ENCODE peak calls at places on chromosomes 13 and 19, in five cellular contexts. H is left ventricle myocardium inferior, C is astrocyte, L is IMR-90, Y is heart left ventricle. X is an unnamed sample.

GRCh38 chr19:48501961-48502719 is 9.5 kb downstream of the LMTK3 start:
- DNase-seq in H (no peak), C (no peak), L (no peak), Y (no peak), X (peak)

GRCh38 chr19:37506387-37507166 is at the start of gene ZNF793:
- DNase-seq in H (peak), C (peak), L (peak), Y (peak), X (peak)

GRCh38 chr13:30978981-30979956 is 46.8 kb downstream of the TEX26 start:
- DNase-seq in H (no peak), C (no peak), L (no peak), Y (no peak), X (no peak)

GRCh38 chr19:33032218-33032781 is 32.4 kb downstream of the RHPN2 start:
- DNase-seq in H (no peak), C (no peak), L (no peak), Y (no peak), X (no peak)

GRCh38 chr19:55113570-55114039 is 3.8 kb downstream of the PPP1R12C start:
- DNase-seq in H (peak), C (peak), L (peak), Y (peak), X (peak)

GRCh38 chr13:60009300-60010248 is 154.2 kb downstream of the DIAPH3 start:
- DNase-seq in H (no peak), C (no peak), L (no peak), Y (no peak), X (no peak)

GRCh38 chr13:90299238-90299637 is 1048.2 kb upstream of the MIR17HG start:
- DNase-seq in H (no peak), C (no peak), L (no peak), Y (no peak), X (no peak)

GRCh38 chr13:79456051-79456450 is 24.9 kb upstream of the NDFIP2 start:
- DNase-seq in H (no peak), C (no peak), L (no peak), Y (no peak), X (no peak)

GRCh38 chr13:77784531-77784930 is 87.0 kb downstream of the SLAIN1 start:
- DNase-seq in H (no peak), C (no peak), L (no peak), Y (no peak), X (no peak)

GRCh38 chr13:85970727-85971126 is 171.5 kb upstream of the SLITRK6 start:
- DNase-seq in H (no peak), C (no peak), L (no peak), Y (no peak), X (no peak)

GRCh38 chr19:861756-862528 is 2.5 kb downstream of the CFD start:
- DNase-seq in H (no peak), C (no peak), L (no peak), Y (peak), X (no peak)

GRCh38 chr13:30165791-30166190 is 141.6 kb downstream of the KATNAL1 start:
- DNase-seq in H (no peak), C (peak), L (no peak), Y (no peak), X (peak)

GRCh38 chr19:1189419-1189818 is 15.4 kb upstream of the SBNO2 start:
- DNase-seq in H (no peak), C (no peak), L (peak), Y (no peak), X (no peak)

GRCh38 chr19:34120846-34121639 is 51.3 kb upstream of the LSM14A start:
- DNase-seq in H (no peak), C (peak), L (peak), Y (no peak), X (no peak)

GRCh38 chr19:3055741-3056453 is 6.4 kb downstream of the TLE5 start:
- DNase-seq in H (no peak), C (no peak), L (no peak), Y (no peak), X (no peak)

GRCh38 chr13:108858676-108859075 is 229.3 kb downstream of the MYO16 start:
- DNase-seq in H (no peak), C (no peak), L (no peak), Y (no peak), X (no peak)

GRCh38 chr19:37778613-37779138 is 710 bp downstream of the ZNF573 start:
- DNase-seq in H (no peak), C (peak), L (peak), Y (no peak), X (no peak)

GRCh38 chr13:111897178-111897845 is 169.6 kb upstream of the SOX1 start:
- DNase-seq in H (no peak), C (no peak), L (no peak), Y (no peak), X (no peak)

GRCh38 chr13:73110814-73111213 is 52.0 kb downstream of the KLF5 start:
- DNase-seq in H (no peak), C (no peak), L (no peak), Y (no peak), X (no peak)

GRCh38 chr19:13057744-13058143 is 44.9 kb downstream of the LYL1 start:
- DNase-seq in H (no peak), C (no peak), L (peak), Y (no peak), X (no peak)

GRCh38 chr13:41492432-41493267 is 35.3 kb downstream of the RGCC start:
- DNase-seq in H (no peak), C (no peak), L (no peak), Y (no peak), X (no peak)

GRCh38 chr13:61255035-61255796 is 160.4 kb downstream of the PCDH20 start:
- DNase-seq in H (no peak), C (no peak), L (no peak), Y (no peak), X (no peak)

GRCh38 chr13:110405597-110406450 is 98.7 kb downstream of the COL4A2 start:
- DNase-seq in H (no peak), C (peak), L (peak), Y (no peak), X (no peak)

GRCh38 chr13:110965038-110965754 is 50.3 kb upstream of the ANKRD10 start:
- DNase-seq in H (no peak), C (peak), L (peak), Y (no peak), X (no peak)

DNA sequence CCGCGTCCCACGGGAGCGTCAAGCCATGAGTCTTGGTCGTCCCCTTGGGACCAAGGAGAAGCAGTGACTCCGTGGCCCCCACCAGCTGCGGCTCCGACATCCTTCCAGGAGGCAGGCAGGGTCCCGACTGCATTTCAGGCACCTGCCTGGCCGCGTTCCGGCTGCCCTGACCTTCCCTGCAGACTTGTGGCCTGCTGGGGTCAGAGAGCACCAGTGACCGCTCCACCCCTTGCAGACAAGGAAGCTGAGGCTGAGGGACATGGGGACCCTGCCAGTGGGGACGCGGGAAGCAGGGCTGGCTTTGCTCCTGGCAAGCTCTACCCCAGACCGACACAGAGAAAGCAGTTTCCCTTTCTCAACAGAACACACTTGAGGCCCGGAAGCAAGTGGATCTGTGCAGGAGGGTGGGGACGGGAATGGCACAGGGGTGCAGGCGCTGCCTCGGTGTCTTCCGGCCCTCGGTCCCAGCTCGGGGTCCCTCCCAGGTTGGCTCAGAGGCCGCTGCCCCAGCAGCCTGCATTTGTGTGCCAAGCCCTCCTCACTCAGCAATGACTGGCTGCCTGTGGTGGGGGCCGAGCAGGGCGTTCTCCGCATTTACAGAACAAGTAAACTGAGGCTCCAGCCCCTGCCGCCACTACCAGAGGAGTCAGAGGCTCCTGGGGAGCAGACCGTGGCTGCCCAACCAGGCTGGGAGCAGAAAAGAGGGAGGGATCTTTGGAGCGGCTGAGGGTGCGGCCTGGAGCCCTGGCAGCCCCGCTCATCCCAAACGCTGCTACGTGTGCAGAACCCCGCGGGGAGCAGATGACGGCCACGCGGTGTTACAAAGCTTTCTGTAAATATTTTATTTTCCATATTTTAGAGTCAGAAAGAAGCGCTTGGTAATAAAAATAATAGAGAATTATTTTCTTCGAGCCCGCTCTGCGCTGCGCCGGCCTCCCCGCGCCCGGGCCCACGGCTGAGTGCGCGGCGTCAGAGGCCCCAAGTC is 43.9 kb downstream of the GAS6 start:
- DNase-seq in H (no peak), C (no peak), L (no peak), Y (peak), X (no peak)
- H3K27ac ChIP-seq in H (peak), C (peak), L (peak), Y (peak), X (peak)

DNA sequence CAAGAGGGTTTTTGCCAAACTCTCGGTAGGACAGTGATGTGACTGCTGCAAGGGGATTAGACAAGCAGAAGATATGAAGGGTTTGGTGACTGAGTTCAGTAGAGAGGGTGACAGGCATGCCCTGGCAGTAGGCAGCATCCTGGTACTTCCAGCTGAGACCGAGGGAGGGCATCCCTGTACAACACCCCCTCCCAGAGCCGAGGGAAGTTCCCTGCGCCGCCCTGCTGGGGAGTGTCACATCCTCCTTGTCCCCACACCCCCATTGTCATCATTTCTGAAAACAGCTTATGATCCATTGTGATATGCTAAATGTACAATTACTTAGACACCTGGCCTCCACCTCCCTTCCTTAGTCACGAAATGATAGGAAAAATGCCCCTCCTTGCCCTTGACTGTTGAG is 14.6 kb downstream of the ZNF544 start:
- DNase-seq in H (no peak), C (no peak), L (no peak), Y (no peak), X (no peak)
- H3K4me3 ChIP-seq in H (no peak), C (no peak), L (no peak), Y (no peak), X (no peak)

GRCh38 chr13:44583126-44583525 is 7.0 kb upstream of the TSC22D1 start:
- DNase-seq in H (no peak), C (peak), L (peak), Y (no peak), X (no peak)
- H3K27ac ChIP-seq in H (no peak), C (no peak), L (peak), Y (no peak), X (no peak)

GRCh38 chr19:58349590-58349989 is 3.7 kb downstream of the A1BG start:
- DNase-seq in H (no peak), C (no peak), L (no peak), Y (no peak), X (no peak)

GRCh38 chr19:58351996-58352755 is 1.1 kb downstream of the A1BG start:
- DNase-seq in H (no peak), C (no peak), L (no peak), Y (no peak), X (no peak)

GRCh38 chr19:58350001-58350801 is 3.1 kb downstream of the A1BG start:
- DNase-seq in H (no peak), C (no peak), L (no peak), Y (no peak), X (no peak)

GRCh38 chr19:58351558-58351878 is 1.8 kb downstream of the A1BG start:
- DNase-seq in H (no peak), C (no peak), L (no peak), Y (no peak), X (no peak)

DNA sequence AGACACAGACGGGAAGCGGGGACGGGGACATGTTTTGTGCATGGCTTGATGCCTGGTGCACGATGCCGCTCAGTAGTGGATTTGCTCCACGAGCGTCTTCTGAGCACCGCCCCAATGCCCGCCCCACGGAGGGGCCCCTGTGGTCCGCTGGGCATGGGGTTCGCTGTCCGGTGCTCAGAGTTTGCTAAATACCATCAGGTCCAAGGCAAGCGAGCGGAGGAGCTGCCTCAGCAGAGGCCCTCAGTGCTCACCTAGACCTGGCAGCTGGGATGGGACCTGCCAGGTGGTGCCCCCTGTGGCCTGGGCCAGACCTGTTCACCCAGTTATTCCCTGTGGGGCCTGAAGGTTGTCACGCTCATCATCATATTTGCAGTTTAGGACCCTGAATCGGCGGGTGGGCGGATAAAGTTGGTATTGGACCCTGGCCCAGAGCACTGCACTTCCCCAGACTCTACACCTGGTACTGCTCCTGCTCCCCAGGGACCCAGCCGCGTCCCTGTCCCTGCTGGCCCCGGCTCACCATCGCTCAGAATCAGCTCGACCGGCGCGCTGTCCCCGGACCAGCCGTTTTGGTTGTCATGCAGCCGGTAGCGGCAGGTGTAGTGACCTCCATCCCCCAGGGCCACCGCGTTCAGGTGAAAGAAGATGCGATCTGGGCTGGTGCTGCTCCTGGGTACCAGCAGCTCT is 2.3 kb downstream of the A1BG start:
- DNase-seq in H (no peak), C (no peak), L (no peak), Y (no peak), X (no peak)
- H3K4me3 ChIP-seq in H (peak), C (no peak), L (no peak), Y (peak), X (no peak)

GRCh38 chr19:42344336-42344893 is 19.0 kb downstream of the MEGF8 start:
- DNase-seq in H (no peak), C (no peak), L (no peak), Y (peak), X (no peak)

GRCh38 chr19:42343344-42344110 is 18.1 kb downstream of the MEGF8 start:
- DNase-seq in H (no peak), C (no peak), L (no peak), Y (peak), X (no peak)

GRCh38 chr19:42349378-42350107 is 24.1 kb downstream of the MEGF8 start:
- DNase-seq in H (no peak), C (no peak), L (no peak), Y (peak), X (no peak)

GRCh38 chr19:42348211-42348610 is 22.8 kb downstream of the MEGF8 start:
- DNase-seq in H (no peak), C (no peak), L (no peak), Y (no peak), X (no peak)

DNA sequence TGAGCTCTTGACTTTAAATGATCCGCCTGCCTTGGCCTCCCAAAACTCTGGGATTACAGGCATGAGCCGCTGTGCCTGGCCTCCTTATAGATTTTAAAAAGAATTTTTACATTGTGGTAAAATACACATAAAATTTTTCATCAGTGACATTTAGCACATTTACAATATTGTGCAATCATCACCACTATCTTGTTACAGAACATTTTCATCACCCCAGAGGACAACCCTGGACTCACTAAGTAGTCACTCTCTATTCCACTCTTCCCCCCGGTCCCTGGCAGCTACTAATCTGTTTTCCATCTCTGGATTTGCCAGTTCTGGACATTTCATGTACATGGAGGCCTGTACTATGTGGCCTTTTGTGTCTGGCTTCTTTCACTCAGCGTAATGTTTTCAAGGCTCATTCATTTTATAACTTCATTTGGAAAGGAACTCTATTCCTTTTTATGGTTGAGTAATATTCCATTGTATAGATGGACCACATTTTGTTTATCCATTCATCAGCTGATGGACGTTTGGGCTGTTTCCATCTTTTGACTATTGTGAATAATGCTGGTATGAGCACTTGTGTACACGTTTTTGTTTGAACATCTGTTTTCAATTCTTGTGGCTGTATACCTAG is 19.9 kb downstream of the MEGF8 start:
- DNase-seq in H (no peak), C (no peak), L (peak), Y (no peak), X (no peak)
- H3K27ac ChIP-seq in H (no peak), C (no peak), L (no peak), Y (no peak), X (no peak)

GRCh38 chr19:18558595-18558994 is 925 bp downstream of the KXD1 start:
- DNase-seq in H (no peak), C (no peak), L (no peak), Y (no peak), X (no peak)
- H3K4me3 ChIP-seq in H (peak), C (peak), L (peak), Y (peak), X (peak)

DNA sequence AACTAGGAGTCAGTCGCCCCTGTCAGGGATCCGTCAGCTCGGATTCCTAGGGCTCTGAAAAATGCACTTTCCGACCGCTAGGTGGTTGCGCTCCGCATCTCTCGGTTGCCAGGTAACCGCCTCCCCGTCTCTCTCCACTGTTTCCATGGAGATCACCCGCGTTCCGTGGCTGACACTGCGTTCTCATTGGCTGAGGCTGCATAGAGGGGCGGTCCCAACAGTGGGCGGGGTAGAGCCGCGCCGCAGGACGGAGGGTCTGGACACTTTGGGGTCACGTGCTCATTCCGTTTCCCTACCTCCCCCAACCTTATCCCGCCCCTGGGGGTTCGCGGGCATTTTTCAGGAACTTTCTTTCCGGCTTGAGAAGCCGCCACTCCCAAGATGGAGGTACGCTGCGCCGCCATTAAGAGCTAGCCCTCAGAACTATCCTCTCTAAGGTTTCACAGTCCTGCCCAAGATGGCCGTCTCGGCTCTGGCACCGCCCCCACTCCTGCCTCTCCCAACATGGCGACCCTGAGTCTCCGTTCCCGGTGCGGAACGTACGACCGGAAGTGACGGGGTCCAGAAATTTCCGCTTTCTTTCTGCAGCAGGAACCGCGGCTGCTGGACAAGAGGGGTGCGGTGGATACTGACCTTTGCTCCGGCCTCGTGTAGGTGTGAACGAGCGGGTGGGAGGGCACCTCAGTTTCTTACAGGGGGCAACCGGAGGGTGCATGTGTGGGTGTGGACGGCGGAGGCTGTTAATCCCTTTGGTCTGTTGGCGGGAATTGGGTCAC is at the start of the genes ODAD3 and PRKCSH:
- DNase-seq in H (peak), C (peak), L (peak), Y (peak), X (peak)
- H3K27ac ChIP-seq in H (peak), C (peak), L (peak), Y (peak), X (peak)

X was measured in tibial artery.